ENCODE peak calls at places on chromosome 12, in eight cellular contexts. X is pancreas, M is GM23338, V is choroid plexus epithelial cell, J is neural progenitor cell, R is vagina, L is psoas muscle, E is fibroblast of mammary gland. K is an unnamed sample.

GRCh38 chr12:16136206-16136605 is 141.3 kb downstream of the SLC15A5 start:
- DNase-seq in X (no peak), M (no peak), V (no peak), J (no peak), R (no peak), L (no peak), E (no peak), K (no peak)

GRCh38 chr12:86914716-86915115 is 658.5 kb upstream of the MGAT4C start:
- DNase-seq in X (no peak), M (peak), V (peak), J (peak), R (no peak), L (no peak), E (peak), K (peak)

GRCh38 chr12:32947203-32947795 is 50.7 kb upstream of the PKP2 start:
- DNase-seq in X (no peak), M (peak), V (peak), J (peak), R (no peak), L (no peak), E (peak), K (peak)

GRCh38 chr12:78035913-78036658 is 205.4 kb downstream of the NAV3 start:
- DNase-seq in X (no peak), M (peak), V (no peak), J (peak), R (no peak), L (no peak), E (peak), K (no peak)

GRCh38 chr12:85531345-85531744 is 251.3 kb downstream of the ALX1 start:
- DNase-seq in X (no peak), M (no peak), V (no peak), J (no peak), R (no peak), L (no peak), E (no peak), K (no peak)

GRCh38 chr12:12941450-12942350 is 10.3 kb downstream of the GPRC5D start:
- DNase-seq in X (no peak), M (no peak), V (no peak), J (no peak), R (no peak), L (no peak), E (no peak), K (no peak)

GRCh38 chr12:48106574-48107251 is 834 bp upstream of the SENP1 start:
- DNase-seq in X (no peak), M (no peak), V (no peak), J (no peak), R (no peak), L (no peak), E (no peak), K (no peak)

GRCh38 chr12:64459388-64460024 is 7.6 kb downstream of the TBK1 start:
- DNase-seq in X (no peak), M (peak), V (no peak), J (no peak), R (no peak), L (no peak), E (peak), K (peak)

GRCh38 chr12:25322918-25323773 is 72.4 kb upstream of the KRAS start:
- DNase-seq in X (no peak), M (no peak), V (peak), J (no peak), R (no peak), L (no peak), E (peak), K (peak)

GRCh38 chr12:79406993-79407392 is 283.8 kb downstream of the PAWR start:
- DNase-seq in X (no peak), M (no peak), V (no peak), J (no peak), R (no peak), L (no peak), E (peak), K (peak)

GRCh38 chr12:105980048-105980447 is 158.7 kb downstream of the NUAK1 start:
- DNase-seq in X (no peak), M (no peak), V (no peak), J (no peak), R (no peak), L (no peak), E (no peak), K (no peak)

GRCh38 chr12:47991592-47991991 is 12.7 kb downstream of the COL2A1 start:
- DNase-seq in X (no peak), M (no peak), V (no peak), J (peak), R (no peak), L (no peak), E (no peak), K (no peak)

GRCh38 chr12:116556964-116557706 is 2.0 kb upstream of the MAP1LC3B2 start:
- DNase-seq in X (no peak), M (no peak), V (peak), J (no peak), R (no peak), L (no peak), E (no peak), K (peak)

GRCh38 chr12:12839886-12840285 is 26.7 kb downstream of the DDX47 start:
- DNase-seq in X (no peak), M (no peak), V (peak), J (no peak), R (no peak), L (peak), E (peak), K (peak)

GRCh38 chr12:61750604-61751003 is 509.6 kb upstream of the USP15 start:
- DNase-seq in X (no peak), M (no peak), V (peak), J (no peak), R (no peak), L (no peak), E (peak), K (no peak)

GRCh38 chr12:113154351-113154973 is 4.9 kb downstream of the CFAP73 start:
- DNase-seq in X (no peak), M (peak), V (peak), J (peak), R (no peak), L (no peak), E (peak), K (peak)

GRCh38 chr12:72271401-72271740 is 799 bp upstream of the TRHDE start:
- DNase-seq in X (peak), M (peak), V (peak), J (peak), R (no peak), L (peak), E (no peak), K (no peak)

GRCh38 chr12:5898874-5899273 is 46.2 kb downstream of the ANO2 start:
- DNase-seq in X (no peak), M (peak), V (no peak), J (no peak), R (no peak), L (no peak), E (no peak), K (no peak)

GRCh38 chr12:48121522-48121921 is 2.4 kb downstream of the PFKM start:
- DNase-seq in X (no peak), M (no peak), V (no peak), J (peak), R (no peak), L (no peak), E (no peak), K (no peak)

GRCh38 chr12:40446385-40446784 is 221.6 kb downstream of the LRRK2 start:
- DNase-seq in X (no peak), M (peak), V (peak), J (peak), R (no peak), L (no peak), E (peak), K (peak)

GRCh38 chr12:45509187-45509586 is 220.3 kb upstream of the ARID2 start:
- DNase-seq in X (no peak), M (no peak), V (no peak), J (no peak), R (no peak), L (no peak), E (no peak), K (peak)

GRCh38 chr12:15693233-15693911 is 95.8 kb downstream of the EPS8 start:
- DNase-seq in X (no peak), M (no peak), V (peak), J (no peak), R (no peak), L (no peak), E (peak), K (peak)

GRCh38 chr12:25903603-25904245 is 54.8 kb upstream of the RASSF8 start:
- DNase-seq in X (no peak), M (no peak), V (no peak), J (no peak), R (no peak), L (no peak), E (peak), K (no peak)

GRCh38 chr12:27142102-27142721 is 59.8 kb upstream of the C12orf71 start:
- DNase-seq in X (peak), M (peak), V (peak), J (peak), R (no peak), L (no peak), E (peak), K (peak)

GRCh38 chr12:3752096-3752709 is 706 bp downstream of the CRACR2A start:
- DNase-seq in X (peak), M (no peak), V (peak), J (no peak), R (peak), L (peak), E (peak), K (peak)

GRCh38 chr12:122076743-122077495 is 1.6 kb upstream of the MLXIP start:
- DNase-seq in X (no peak), M (no peak), V (no peak), J (no peak), R (no peak), L (peak), E (no peak), K (no peak)

GRCh38 chr12:71626768-71627167 is 36.9 kb downstream of the ZFC3H1 start:
- DNase-seq in X (no peak), M (no peak), V (peak), J (no peak), R (no peak), L (no peak), E (peak), K (peak)

GRCh38 chr12:51863921-51864700 is 15.6 kb upstream of the FIGNL2 start:
- DNase-seq in X (no peak), M (peak), V (no peak), J (peak), R (no peak), L (peak), E (no peak), K (peak)

GRCh38 chr12:83575326-83575725 is 888.6 kb downstream of the TMTC2 start:
- DNase-seq in X (no peak), M (no peak), V (no peak), J (no peak), R (no peak), L (no peak), E (peak), K (no peak)

GRCh38 chr12:57895337-57896138 is 45.8 kb upstream of the ATP23 start:
- DNase-seq in X (no peak), M (no peak), V (no peak), J (no peak), R (no peak), L (no peak), E (peak), K (no peak)
- H3K4me3 ChIP-seq in X (no peak), M (peak), V (no peak), J (peak), R (peak), L (peak), E (no peak), K (no peak)

DNA sequence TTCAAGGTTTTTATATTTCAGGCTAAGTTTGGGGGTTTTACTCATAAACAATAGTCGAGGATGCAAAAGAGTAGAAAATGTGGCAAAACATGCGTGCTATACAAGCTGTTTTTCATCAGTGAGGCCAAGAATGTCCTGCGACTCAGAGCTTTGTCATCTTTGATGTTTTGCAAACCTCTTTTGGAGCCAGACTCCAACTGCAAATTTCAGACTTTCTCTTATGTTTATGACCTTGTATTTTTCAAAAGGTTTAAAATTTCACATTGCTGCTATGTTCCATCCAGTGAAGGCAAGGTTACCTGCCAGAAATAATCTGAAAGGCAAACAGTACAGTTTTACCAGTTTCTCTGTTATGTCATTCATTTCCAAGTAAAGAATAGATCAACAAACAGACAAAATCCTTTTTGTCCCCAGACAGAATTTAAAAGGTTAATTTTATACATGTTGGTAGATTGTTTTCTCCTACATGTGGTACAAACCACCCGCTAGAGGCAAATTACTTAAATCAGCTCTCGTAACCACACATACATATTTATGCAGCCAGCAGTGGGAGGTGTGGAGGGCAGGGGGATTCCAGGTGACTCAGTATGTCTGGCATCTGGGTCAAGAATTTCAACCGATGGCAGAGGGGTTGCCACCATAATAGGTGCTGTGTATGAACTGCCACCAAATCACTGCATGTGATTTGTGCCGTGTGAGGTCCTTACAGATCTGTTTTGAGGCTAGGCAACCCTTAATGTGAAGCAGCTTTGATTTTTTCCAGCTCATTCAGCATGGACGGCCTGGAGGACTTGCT is 119.8 kb upstream of the CPM start:
- DNase-seq in X (no peak), M (peak), V (peak), J (no peak), R (no peak), L (no peak), E (peak), K (peak)
- TF ChIP-seq CTCF in X (no peak), M (no peak), V (peak), J (no peak), R (no peak), L (no peak), E (no peak), K (peak)

GRCh38 chr12:57889541-57889989 is 43.0 kb upstream of the CTDSP2 start:
- DNase-seq in X (no peak), M (no peak), V (peak), J (peak), R (no peak), L (peak), E (peak), K (peak)

GRCh38 chr12:57886590-57887363 is 40.2 kb upstream of the CTDSP2 start:
- DNase-seq in X (no peak), M (no peak), V (no peak), J (no peak), R (no peak), L (no peak), E (no peak), K (peak)

GRCh38 chr12:57890191-57891120 is 43.9 kb upstream of the CTDSP2 start:
- DNase-seq in X (no peak), M (no peak), V (no peak), J (no peak), R (no peak), L (no peak), E (peak), K (peak)

GRCh38 chr12:57887631-57888406 is 41.3 kb upstream of the CTDSP2 start:
- DNase-seq in X (no peak), M (peak), V (peak), J (no peak), R (no peak), L (no peak), E (peak), K (peak)

GRCh38 chr12:57888407-57889157 is 42.1 kb upstream of the CTDSP2 start:
- DNase-seq in X (no peak), M (peak), V (peak), J (peak), R (no peak), L (peak), E (peak), K (peak)
- H3K4me3 ChIP-seq in X (no peak), M (peak), V (no peak), J (no peak), R (peak), L (peak), E (no peak), K (peak)

DNA sequence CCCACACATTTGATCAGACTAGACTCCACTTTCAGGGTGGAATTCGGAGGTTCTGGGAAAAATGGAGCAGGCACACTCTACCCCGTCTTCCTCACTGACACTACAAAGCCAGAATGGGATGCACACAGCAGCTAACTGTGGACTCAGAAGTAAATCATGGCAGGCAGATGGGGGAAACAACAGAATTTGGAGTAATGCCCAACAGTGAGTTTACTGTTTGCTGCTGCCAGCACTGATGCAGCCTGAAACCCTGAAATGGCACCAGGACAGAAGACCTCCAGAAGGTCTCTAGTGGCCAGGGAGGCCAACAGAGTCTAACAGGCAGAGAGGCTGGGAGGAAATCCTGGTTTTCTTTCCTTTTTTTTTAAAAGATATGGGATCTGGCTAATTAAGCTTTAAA is 24.6 kb downstream of the KCTD10 start:
- DNase-seq in X (no peak), M (no peak), V (no peak), J (no peak), R (no peak), L (no peak), E (peak), K (no peak)
- TF ChIP-seq CTCF in X (no peak), M (no peak), V (no peak), J (no peak), R (no peak), L (no peak), E (no peak), K (no peak)

GRCh38 chr12:100163416-100164152 is 20.9 kb upstream of the BLTP3B start:
- DNase-seq in X (peak), M (peak), V (peak), J (peak), R (no peak), L (peak), E (peak), K (peak)
- H3K4me3 ChIP-seq in X (no peak), M (peak), V (peak), J (peak), R (no peak), L (peak), E (no peak), K (peak)

GRCh38 chr12:29088611-29089219 is 60.4 kb upstream of the FAR2 start:
- DNase-seq in X (no peak), M (peak), V (peak), J (no peak), R (no peak), L (no peak), E (peak), K (peak)

GRCh38 chr12:29082522-29082921 is 66.6 kb upstream of the FAR2 start:
- DNase-seq in X (no peak), M (no peak), V (peak), J (no peak), R (no peak), L (no peak), E (peak), K (no peak)

GRCh38 chr12:29081101-29081500 is 68.0 kb upstream of the FAR2 start:
- DNase-seq in X (no peak), M (no peak), V (no peak), J (no peak), R (no peak), L (no peak), E (peak), K (peak)

DNA sequence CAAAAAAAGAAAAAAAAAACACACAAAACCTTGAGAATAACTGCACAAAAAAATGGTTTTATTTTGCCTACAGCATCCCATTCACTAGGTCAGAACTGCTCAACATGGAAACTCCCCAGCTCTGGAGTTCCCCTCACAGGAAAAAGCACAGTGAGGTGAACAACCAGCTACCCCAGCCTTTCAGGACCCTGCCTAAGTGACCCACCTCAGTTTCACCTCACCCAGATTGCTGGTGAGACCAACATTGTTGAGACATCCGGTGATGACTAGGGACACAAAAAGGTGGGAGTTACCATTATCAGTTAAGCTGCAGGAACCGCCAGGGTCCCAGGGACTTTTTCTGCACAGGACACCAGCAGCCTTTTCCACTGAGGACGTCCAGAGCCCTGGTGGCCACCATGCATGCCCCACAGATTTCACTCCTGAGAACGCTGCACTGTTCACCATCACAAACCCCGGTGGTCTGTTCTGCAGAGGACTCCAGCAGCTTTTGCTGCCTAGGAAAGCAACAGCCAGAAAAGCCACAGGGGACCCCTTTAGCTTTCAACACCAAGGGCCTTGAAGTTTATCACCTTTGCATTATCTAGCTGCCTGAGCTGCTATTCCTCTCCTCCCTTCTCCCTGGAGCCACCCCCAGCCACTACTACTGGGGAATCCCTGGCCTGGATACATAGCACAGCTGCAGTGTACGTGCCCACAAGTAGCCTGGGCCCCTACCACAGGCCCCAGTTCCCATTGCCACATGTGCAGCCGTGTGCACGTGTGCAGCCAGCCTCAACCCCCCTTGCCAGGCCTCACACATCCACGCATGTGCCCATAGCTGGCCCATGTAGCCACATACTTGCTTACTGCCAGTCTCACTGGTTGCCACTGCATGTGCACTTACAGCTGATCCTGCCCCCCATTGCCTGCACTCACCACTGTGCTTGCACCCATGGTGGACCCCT is 62.5 kb upstream of the FAR2 start:
- DNase-seq in X (no peak), M (no peak), V (no peak), J (no peak), R (no peak), L (no peak), E (no peak), K (no peak)
- TF ChIP-seq CTCF in X (no peak), M (no peak), V (no peak), J (no peak), R (no peak), L (no peak), E (no peak), K (no peak)

GRCh38 chr12:120932956-120933526 is 28.9 kb upstream of the SPPL3 start:
- DNase-seq in X (no peak), M (no peak), V (no peak), J (no peak), R (no peak), L (no peak), E (no peak), K (no peak)

GRCh38 chr12:120939954-120940353 is 35.8 kb upstream of the SPPL3 start:
- DNase-seq in X (no peak), M (no peak), V (no peak), J (no peak), R (no peak), L (no peak), E (no peak), K (no peak)

GRCh38 chr12:120939523-120939922 is 35.4 kb upstream of the SPPL3 start:
- DNase-seq in X (no peak), M (no peak), V (no peak), J (no peak), R (no peak), L (peak), E (no peak), K (no peak)

GRCh38 chr12:120938496-120938895 is 34.3 kb upstream of the SPPL3 start:
- DNase-seq in X (no peak), M (no peak), V (no peak), J (no peak), R (no peak), L (peak), E (no peak), K (no peak)

GRCh38 chr12:120936197-120936596 is 32.0 kb upstream of the SPPL3 start:
- DNase-seq in X (no peak), M (no peak), V (no peak), J (no peak), R (no peak), L (peak), E (no peak), K (no peak)
- H3K4me3 ChIP-seq in X (no peak), M (no peak), V (no peak), J (no peak), R (no peak), L (no peak), E (no peak), K (no peak)

GRCh38 chr12:125634813-125635212 is 569.6 kb downstream of the AACS start:
- DNase-seq in X (no peak), M (no peak), V (no peak), J (no peak), R (no peak), L (no peak), E (no peak), K (no peak)

GRCh38 chr12:125643055-125643454 is 577.8 kb downstream of the AACS start:
- DNase-seq in X (no peak), M (no peak), V (no peak), J (no peak), R (no peak), L (no peak), E (no peak), K (no peak)

GRCh38 chr12:125645724-125646123 is 580.5 kb downstream of the AACS start:
- DNase-seq in X (no peak), M (no peak), V (no peak), J (no peak), R (no peak), L (no peak), E (no peak), K (no peak)

GRCh38 chr12:125639826-125640225 is 574.6 kb downstream of the AACS start:
- DNase-seq in X (no peak), M (no peak), V (no peak), J (no peak), R (no peak), L (no peak), E (no peak), K (no peak)
- TF ChIP-seq CTCF in X (no peak), M (no peak), V (no peak), J (no peak), R (no peak), L (no peak), E (no peak), K (no peak)